ENCODE peak calls at places on chromosome 14, in four cellular contexts. O is HepG2, Y is NB4, X is body of pancreas. D is an unnamed sample.

GRCh38 chr14:59510001-59510400 is 25.7 kb downstream of the JKAMP start:
- DNase-seq in X (no peak), O (no peak), Y (no peak), D (no peak)

GRCh38 chr14:70642313-70643235 is 858 bp downstream of the TTC9 start:
- DNase-seq in X (no peak), O (no peak), Y (peak), D (peak)

GRCh38 chr14:25406818-25407217 is 356.9 kb upstream of the STXBP6 start:
- DNase-seq in Y (peak), X (peak), O (peak), D (peak)

GRCh38 chr14:104982548-104983230 is 2.9 kb upstream of the CLBA1 start:
- DNase-seq in Y (no peak), X (no peak), O (no peak), D (no peak)

GRCh38 chr14:78595797-78596196 is 425.6 kb downstream of the NRXN3 start:
- DNase-seq in Y (peak), O (no peak), X (no peak), D (peak)

GRCh38 chr14:31880935-31881334 is 196.2 kb upstream of the ARHGAP5 start:
- DNase-seq in X (no peak), Y (no peak), O (peak), D (no peak)

GRCh38 chr14:72621387-72622065 is 272.4 kb downstream of the DPF3 start:
- DNase-seq in Y (no peak), X (no peak), O (no peak), D (no peak)

GRCh38 chr14:91349481-91350074 is 68.0 kb downstream of the CCDC88C start:
- DNase-seq in O (no peak), Y (no peak), X (no peak), D (peak)

GRCh38 chr14:23339506-23340268 is 13.0 kb downstream of the SLC22A17 start:
- DNase-seq in Y (no peak), O (no peak), X (no peak), D (no peak)

GRCh38 chr14:49036991-49037390 is 549.2 kb downstream of the RPS29 start:
- DNase-seq in O (no peak), X (no peak), Y (no peak), D (no peak)

GRCh38 chr14:90091393-90091792 is 29.6 kb downstream of the KCNK13 start:
- DNase-seq in Y (no peak), X (no peak), O (no peak), D (no peak)

DNA sequence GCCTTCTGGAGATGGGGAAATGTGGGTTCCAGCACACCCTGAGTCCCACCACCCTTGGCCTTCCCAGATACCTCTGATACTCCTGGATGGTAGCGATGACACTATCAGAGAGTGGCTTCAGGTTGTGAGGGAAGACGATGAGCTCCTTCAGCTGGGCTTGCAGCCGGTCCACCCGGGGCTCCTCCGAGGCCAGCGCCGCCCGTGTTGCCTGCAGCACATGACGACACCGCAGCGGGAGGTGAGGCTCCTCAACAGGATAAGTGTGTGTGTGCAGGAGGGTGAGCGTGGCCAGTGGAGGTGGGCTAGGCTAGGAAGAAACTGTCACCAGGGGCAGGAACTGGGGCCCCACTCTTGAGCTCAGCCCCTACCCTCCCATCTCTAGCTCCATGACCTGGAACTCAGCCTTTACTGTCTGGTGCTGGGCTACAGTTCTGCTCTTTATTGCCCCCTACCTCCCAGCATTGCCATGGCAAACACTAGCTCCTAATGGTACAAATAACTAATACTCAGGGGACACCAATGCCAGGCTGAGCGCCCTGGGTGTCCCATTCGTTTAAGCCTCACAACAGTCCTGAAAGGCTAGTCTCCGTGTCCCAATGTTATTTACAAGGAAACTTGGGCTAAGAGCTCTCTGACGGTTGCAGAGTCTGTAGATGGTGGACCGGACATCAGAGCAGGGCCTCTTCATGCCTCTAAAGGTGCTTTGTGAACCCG is 64.1 kb downstream of the SYNE3 start:
- DNase-seq in Y (peak), O (peak), X (no peak), D (peak)
- TF ChIP-seq CTCF in Y (peak), O (peak), X (no peak), D (peak)

DNA sequence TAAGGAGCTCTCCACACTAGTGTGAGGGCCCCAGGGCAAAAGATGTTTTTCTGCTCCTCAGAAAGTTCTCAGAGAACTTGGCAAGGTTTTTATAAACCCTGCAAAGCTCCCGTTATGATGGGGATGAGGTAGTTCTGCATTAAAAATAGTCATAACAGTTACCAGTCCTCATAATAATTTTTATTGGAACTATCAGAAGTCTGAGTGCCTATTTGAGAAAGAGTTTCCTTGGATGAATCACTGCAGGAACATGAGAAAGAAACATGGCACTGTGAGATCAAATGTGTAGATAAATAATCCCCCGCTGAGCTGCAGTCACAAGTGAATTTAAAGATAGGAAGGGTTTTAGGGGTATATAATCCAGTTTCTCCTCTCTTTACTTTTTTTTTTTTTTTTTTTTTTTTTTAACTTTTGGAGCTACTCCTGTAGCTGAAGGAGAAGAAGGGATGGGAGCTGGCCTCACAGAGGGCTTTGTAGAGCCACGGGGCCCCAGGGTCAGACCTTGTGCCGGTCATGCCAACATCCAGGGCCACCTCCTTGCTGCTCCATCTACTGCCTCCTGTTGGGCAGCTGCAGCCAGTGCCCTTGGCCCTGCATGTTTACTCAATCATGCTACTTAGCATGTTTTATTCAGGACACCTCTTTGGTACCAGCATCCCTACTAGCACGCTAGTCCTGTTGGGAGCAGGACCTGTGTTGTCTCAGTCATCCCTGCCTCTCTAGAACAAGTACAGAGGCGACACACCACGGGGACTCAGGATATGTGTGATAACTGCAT is 39.5 kb downstream of the EVL start:
- DNase-seq in Y (no peak), X (no peak), O (no peak), D (no peak)
- TF ChIP-seq CTCF in Y (peak), X (no peak), O (no peak), D (peak)

DNA sequence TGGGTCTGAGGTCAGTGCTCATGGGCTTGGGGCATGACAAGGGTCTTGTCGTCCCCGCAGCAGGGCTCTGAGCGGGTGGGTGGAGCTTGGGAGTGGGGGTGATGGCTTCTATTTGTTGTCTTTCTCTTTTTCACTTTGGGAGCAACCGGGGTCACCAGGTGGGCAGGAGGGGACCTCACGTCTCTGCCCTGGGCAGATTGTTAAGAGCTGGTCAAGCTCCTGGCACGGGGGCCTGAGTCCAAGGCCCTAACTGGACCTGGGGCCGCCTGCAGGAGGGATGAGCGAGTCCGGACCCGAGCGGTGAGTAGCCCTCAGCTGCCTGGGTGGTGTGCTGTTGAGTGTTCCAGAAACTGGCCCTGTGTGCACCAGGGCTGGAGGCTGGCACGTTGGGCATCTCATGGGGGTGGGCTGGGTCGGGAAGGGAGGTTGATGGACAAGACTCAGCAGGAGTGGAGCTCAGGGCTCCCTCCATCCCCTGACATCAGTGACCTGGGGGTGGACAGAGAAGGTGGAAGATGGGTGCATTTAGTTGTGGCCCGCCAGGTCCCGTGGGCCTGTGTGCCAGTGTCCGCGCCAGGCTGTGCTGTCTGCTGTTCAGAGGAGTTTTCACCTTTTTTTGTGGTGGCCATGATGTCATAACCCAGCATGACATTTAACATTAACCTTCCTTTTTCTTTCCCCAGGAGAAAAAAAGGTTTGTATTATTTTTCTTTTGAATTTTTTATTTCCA is 27.5 kb downstream of the RTL1 start:
- DNase-seq in X (no peak), O (no peak), Y (no peak), D (no peak)
- TF ChIP-seq CTCF in X (no peak), O (no peak), Y (no peak), D (no peak)

GRCh38 chr14:35878272-35879140 is 52.4 kb downstream of the BRMS1L start:
- DNase-seq in O (no peak), X (no peak), Y (peak), D (no peak)

GRCh38 chr14:35879141-35879648 is 53.1 kb downstream of the BRMS1L start:
- DNase-seq in Y (peak), O (no peak), X (no peak), D (no peak)

GRCh38 chr14:35881280-35881679 is 55.1 kb downstream of the BRMS1L start:
- DNase-seq in X (no peak), O (no peak), Y (no peak), D (no peak)

GRCh38 chr14:35877276-35877675 is 51.1 kb downstream of the BRMS1L start:
- DNase-seq in O (peak), X (no peak), Y (no peak), D (no peak)

DNA sequence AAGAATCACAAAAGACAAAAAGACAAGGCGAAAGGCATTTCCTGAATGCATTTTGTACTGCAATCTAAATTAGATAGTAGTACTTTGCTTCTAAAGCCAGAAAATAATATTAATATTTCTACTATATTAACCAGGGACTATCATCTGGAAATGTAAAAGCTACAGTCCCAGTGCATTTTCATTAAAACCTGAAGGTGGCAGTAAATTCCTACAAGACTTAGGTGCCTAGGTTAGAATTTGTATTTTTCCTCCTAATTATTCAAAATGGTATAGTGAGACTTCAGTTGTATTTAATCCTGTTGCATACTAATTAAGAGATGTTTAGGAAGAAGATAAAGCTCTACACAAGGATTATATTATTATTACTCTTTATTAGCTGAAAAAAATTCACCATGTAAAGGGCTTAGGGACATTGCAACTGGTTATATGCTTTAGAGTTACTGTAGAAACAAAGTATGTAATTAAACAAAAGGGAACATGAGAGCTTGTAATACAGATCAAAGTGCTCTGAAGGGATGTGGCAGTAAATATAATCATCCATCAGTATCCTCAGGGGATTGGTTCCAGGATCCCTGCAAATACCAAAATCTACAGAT is 53.6 kb downstream of the BRMS1L start:
- DNase-seq in O (peak), X (no peak), Y (peak), D (peak)
- TF ChIP-seq CTCF in O (peak), X (peak), Y (peak), D (peak)